ENCODE peak calls at places on chromosomes 11 and 22, in seven cellular contexts. One of them, this sample, is unnamed. For H3K4me1, the result is how much of the 10 kb centered on the place peaks cover.

GRCh38 chr11:123197711-123198110 is 2.7 kb upstream of the CLMP start:
- DNase-seq in right lobe of liver: no peak
- DNase-seq in adrenal gland: no peak
- DNase-seq in ovary: no peak
- DNase-seq in breast epithelium: peak
- DNase-seq in vagina: no peak
- DNase-seq in sigmoid colon: no peak
- DNase-seq in this sample: no peak

GRCh38 chr11:61138940-61139339 is 22.3 kb downstream of the VPS37C start:
- DNase-seq in sigmoid colon: peak
- DNase-seq in right lobe of liver: no peak
- DNase-seq in ovary: no peak
- DNase-seq in vagina: no peak
- DNase-seq in adrenal gland: no peak
- DNase-seq in breast epithelium: no peak
- DNase-seq in this sample: peak

GRCh38 chr11:108912587-108912986 is 247.7 kb downstream of the DDX10 start:
- DNase-seq in vagina: no peak
- DNase-seq in sigmoid colon: no peak
- DNase-seq in right lobe of liver: no peak
- DNase-seq in breast epithelium: no peak
- DNase-seq in adrenal gland: no peak
- DNase-seq in ovary: no peak
- DNase-seq in this sample: no peak

GRCh38 chr22:23686416-23687024 is 4.3 kb upstream of the RGL4 start:
- DNase-seq in vagina: no peak
- DNase-seq in right lobe of liver: no peak
- DNase-seq in ovary: no peak
- DNase-seq in sigmoid colon: no peak
- DNase-seq in adrenal gland: no peak
- DNase-seq in breast epithelium: no peak
- DNase-seq in this sample: no peak

GRCh38 chr22:48739348-48740085 is 1088.2 kb downstream of the BRD1 start:
- DNase-seq in adrenal gland: no peak
- DNase-seq in ovary: no peak
- DNase-seq in right lobe of liver: no peak
- DNase-seq in vagina: no peak
- DNase-seq in breast epithelium: no peak
- DNase-seq in sigmoid colon: no peak
- DNase-seq in this sample: no peak

GRCh38 chr11:19728436-19728835 is 15.8 kb downstream of the NAV2 start:
- DNase-seq in ovary: no peak
- DNase-seq in right lobe of liver: no peak
- DNase-seq in adrenal gland: no peak
- DNase-seq in vagina: no peak
- DNase-seq in sigmoid colon: no peak
- DNase-seq in breast epithelium: no peak
- DNase-seq in this sample: no peak

GRCh38 chr11:40491341-40491740 is 968.1 kb downstream of the LRRC4C start:
- DNase-seq in breast epithelium: no peak
- DNase-seq in ovary: no peak
- DNase-seq in sigmoid colon: no peak
- DNase-seq in right lobe of liver: no peak
- DNase-seq in adrenal gland: no peak
- DNase-seq in vagina: no peak
- DNase-seq in this sample: no peak

GRCh38 chr11:17240780-17241179 is 33.0 kb upstream of the PIK3C2A start:
- DNase-seq in vagina: no peak
- DNase-seq in ovary: no peak
- DNase-seq in sigmoid colon: no peak
- DNase-seq in breast epithelium: no peak
- DNase-seq in right lobe of liver: no peak
- DNase-seq in adrenal gland: no peak
- DNase-seq in this sample: no peak

GRCh38 chr11:119847836-119848235 is 118.8 kb upstream of the NECTIN1 start:
- DNase-seq in right lobe of liver: no peak
- DNase-seq in vagina: no peak
- DNase-seq in sigmoid colon: no peak
- DNase-seq in adrenal gland: no peak
- DNase-seq in breast epithelium: no peak
- DNase-seq in ovary: no peak
- DNase-seq in this sample: no peak

GRCh38 chr11:118170892-118171273 is 5.6 kb downstream of the SCN2B start:
- DNase-seq in right lobe of liver: no peak
- DNase-seq in ovary: no peak
- DNase-seq in sigmoid colon: no peak
- DNase-seq in adrenal gland: no peak
- DNase-seq in vagina: no peak
- DNase-seq in breast epithelium: no peak
- DNase-seq in this sample: no peak

GRCh38 chr11:21511835-21512440 is 680.9 kb upstream of the ANO5 start:
- DNase-seq in vagina: no peak
- DNase-seq in adrenal gland: peak
- DNase-seq in ovary: no peak
- DNase-seq in sigmoid colon: no peak
- DNase-seq in right lobe of liver: peak
- DNase-seq in breast epithelium: peak
- DNase-seq in this sample: peak

GRCh38 chr11:93822359-93822758 is 28.1 kb downstream of the VSTM5 start:
- DNase-seq in adrenal gland: no peak
- DNase-seq in ovary: no peak
- DNase-seq in sigmoid colon: no peak
- DNase-seq in right lobe of liver: no peak
- DNase-seq in breast epithelium: no peak
- DNase-seq in vagina: no peak
- DNase-seq in this sample: no peak

GRCh38 chr11:15867886-15868285 is 488.5 kb downstream of the SOX6 start:
- DNase-seq in adrenal gland: no peak
- DNase-seq in breast epithelium: no peak
- DNase-seq in sigmoid colon: no peak
- DNase-seq in vagina: no peak
- DNase-seq in right lobe of liver: no peak
- DNase-seq in ovary: no peak
- DNase-seq in this sample: no peak

GRCh38 chr22:24514241-24515024 is 19.3 kb downstream of the UPB1 start:
- DNase-seq in ovary: no peak
- DNase-seq in vagina: no peak
- DNase-seq in adrenal gland: no peak
- DNase-seq in right lobe of liver: peak
- DNase-seq in breast epithelium: no peak
- DNase-seq in sigmoid colon: no peak
- DNase-seq in this sample: no peak

GRCh38 chr11:77821349-77821851 is 456 bp downstream of the AAMDC start:
- DNase-seq in breast epithelium: no peak
- DNase-seq in vagina: peak
- DNase-seq in right lobe of liver: peak
- DNase-seq in adrenal gland: peak
- DNase-seq in sigmoid colon: peak
- DNase-seq in ovary: peak
- DNase-seq in this sample: no peak

GRCh38 chr11:126990716-126991480 is 9.7 kb downstream of the KIRREL3 start:
- DNase-seq in adrenal gland: no peak
- DNase-seq in breast epithelium: no peak
- DNase-seq in right lobe of liver: no peak
- DNase-seq in ovary: no peak
- DNase-seq in sigmoid colon: no peak
- DNase-seq in vagina: no peak
- DNase-seq in this sample: no peak

GRCh38 chr11:69014084-69014935 is 1.3 kb upstream of the MRGPRF start:
- DNase-seq in sigmoid colon: peak
- DNase-seq in breast epithelium: no peak
- DNase-seq in adrenal gland: no peak
- DNase-seq in ovary: peak
- DNase-seq in vagina: no peak
- DNase-seq in right lobe of liver: no peak
- DNase-seq in this sample: peak

GRCh38 chr11:117564321-117564720 is 232.7 kb downstream of the DSCAML1 start:
- DNase-seq in right lobe of liver: no peak
- DNase-seq in adrenal gland: no peak
- DNase-seq in ovary: no peak
- DNase-seq in sigmoid colon: no peak
- DNase-seq in vagina: no peak
- DNase-seq in breast epithelium: no peak
- DNase-seq in this sample: no peak

GRCh38 chr22:37842015-37842793 is 1.9 kb downstream of the ANKRD54 start:
- DNase-seq in sigmoid colon: no peak
- DNase-seq in adrenal gland: peak
- DNase-seq in breast epithelium: no peak
- DNase-seq in right lobe of liver: no peak
- DNase-seq in vagina: no peak
- DNase-seq in ovary: peak
- DNase-seq in this sample: no peak

GRCh38 chr11:134612416-134613030 is 200.5 kb upstream of the B3GAT1 start:
- DNase-seq in vagina: peak
- DNase-seq in breast epithelium: no peak
- DNase-seq in sigmoid colon: no peak
- DNase-seq in ovary: no peak
- DNase-seq in adrenal gland: no peak
- DNase-seq in right lobe of liver: no peak
- DNase-seq in this sample: no peak

GRCh38 chr11:95068549-95068948 is 1.8 kb downstream of the SRSF8 start:
- DNase-seq in breast epithelium: peak
- DNase-seq in sigmoid colon: peak
- DNase-seq in right lobe of liver: peak
- DNase-seq in ovary: peak
- DNase-seq in adrenal gland: peak
- DNase-seq in vagina: peak
- DNase-seq in this sample: peak

GRCh38 chr11:128619540-128620305 is 32.4 kb upstream of the ETS1 start:
- DNase-seq in breast epithelium: no peak
- DNase-seq in right lobe of liver: no peak
- DNase-seq in ovary: no peak
- DNase-seq in vagina: no peak
- DNase-seq in adrenal gland: no peak
- DNase-seq in sigmoid colon: no peak
- DNase-seq in this sample: no peak

GRCh38 chr22:44658371-44658953 is 43.5 kb upstream of the PRR5 start:
- DNase-seq in sigmoid colon: peak
- DNase-seq in right lobe of liver: peak
- DNase-seq in ovary: peak
- DNase-seq in adrenal gland: no peak
- DNase-seq in breast epithelium: peak
- DNase-seq in vagina: peak
- DNase-seq in this sample: peak

GRCh38 chr11:104781719-104782376 is 116.4 kb downstream of the CASP12 start:
- DNase-seq in breast epithelium: no peak
- DNase-seq in vagina: no peak
- DNase-seq in sigmoid colon: no peak
- DNase-seq in right lobe of liver: no peak
- DNase-seq in adrenal gland: no peak
- DNase-seq in ovary: no peak
- DNase-seq in this sample: no peak

GRCh38 chr11:2788751-2789140 is 89.0 kb upstream of the KCNQ1OT1 start:
- DNase-seq in right lobe of liver: peak
- DNase-seq in sigmoid colon: no peak
- DNase-seq in adrenal gland: no peak
- DNase-seq in breast epithelium: peak
- DNase-seq in ovary: no peak
- DNase-seq in vagina: peak
- DNase-seq in this sample: peak

GRCh38 chr22:46072030-46072881 is 78.1 kb upstream of the PPARA start:
- DNase-seq in breast epithelium: peak
- DNase-seq in right lobe of liver: peak
- DNase-seq in adrenal gland: peak
- DNase-seq in vagina: no peak
- DNase-seq in ovary: peak
- DNase-seq in sigmoid colon: peak
- DNase-seq in this sample: peak
- TF ChIP-seq POLR2A in breast epithelium: no peak
- TF ChIP-seq POLR2A in right lobe of liver: peak
- TF ChIP-seq POLR2A in adrenal gland: no peak
- TF ChIP-seq POLR2A in vagina: no peak
- TF ChIP-seq POLR2A in ovary: no peak
- TF ChIP-seq POLR2A in sigmoid colon: no peak
- TF ChIP-seq POLR2A in this sample: peak

GRCh38 chr11:115247404-115247803 is 256.8 kb downstream of the CADM1 start:
- DNase-seq in right lobe of liver: no peak
- DNase-seq in sigmoid colon: no peak
- DNase-seq in breast epithelium: no peak
- DNase-seq in ovary: no peak
- DNase-seq in vagina: no peak
- DNase-seq in adrenal gland: no peak
- DNase-seq in this sample: no peak
- H3K4me1 ChIP-seq in right lobe of liver: under half
- H3K4me1 ChIP-seq in sigmoid colon: under half
- H3K4me1 ChIP-seq in breast epithelium: under half
- H3K4me1 ChIP-seq in ovary: under half
- H3K4me1 ChIP-seq in vagina: under half
- H3K4me1 ChIP-seq in adrenal gland: under half
- H3K4me1 ChIP-seq in this sample: under half

GRCh38 chr11:133070790-133071189 is 461.5 kb downstream of the OPCML start:
- DNase-seq in breast epithelium: no peak
- DNase-seq in ovary: no peak
- DNase-seq in adrenal gland: no peak
- DNase-seq in right lobe of liver: no peak
- DNase-seq in sigmoid colon: no peak
- DNase-seq in vagina: no peak
- DNase-seq in this sample: no peak

GRCh38 chr11:133065847-133066485 is 466.3 kb downstream of the OPCML start:
- DNase-seq in right lobe of liver: no peak
- DNase-seq in ovary: no peak
- DNase-seq in adrenal gland: no peak
- DNase-seq in breast epithelium: no peak
- DNase-seq in vagina: no peak
- DNase-seq in sigmoid colon: no peak
- DNase-seq in this sample: no peak

GRCh38 chr11:133064152-133064877 is 468.0 kb downstream of the OPCML start:
- DNase-seq in right lobe of liver: peak
- DNase-seq in vagina: no peak
- DNase-seq in breast epithelium: peak
- DNase-seq in ovary: peak
- DNase-seq in sigmoid colon: peak
- DNase-seq in adrenal gland: peak
- DNase-seq in this sample: peak

GRCh38 chr11:133070053-133070713 is 462.1 kb downstream of the OPCML start:
- DNase-seq in right lobe of liver: no peak
- DNase-seq in adrenal gland: no peak
- DNase-seq in sigmoid colon: no peak
- DNase-seq in breast epithelium: no peak
- DNase-seq in ovary: no peak
- DNase-seq in vagina: no peak
- DNase-seq in this sample: no peak

GRCh38 chr11:133064961-133065360 is 467.3 kb downstream of the OPCML start:
- DNase-seq in adrenal gland: no peak
- DNase-seq in ovary: no peak
- DNase-seq in right lobe of liver: no peak
- DNase-seq in breast epithelium: no peak
- DNase-seq in vagina: no peak
- DNase-seq in sigmoid colon: no peak
- DNase-seq in this sample: no peak
- H3K4me3 ChIP-seq in adrenal gland: no peak
- H3K4me3 ChIP-seq in ovary: no peak
- H3K4me3 ChIP-seq in right lobe of liver: peak
- H3K4me3 ChIP-seq in breast epithelium: peak
- H3K4me3 ChIP-seq in vagina: peak
- H3K4me3 ChIP-seq in sigmoid colon: peak
- H3K4me3 ChIP-seq in this sample: peak

DNA sequence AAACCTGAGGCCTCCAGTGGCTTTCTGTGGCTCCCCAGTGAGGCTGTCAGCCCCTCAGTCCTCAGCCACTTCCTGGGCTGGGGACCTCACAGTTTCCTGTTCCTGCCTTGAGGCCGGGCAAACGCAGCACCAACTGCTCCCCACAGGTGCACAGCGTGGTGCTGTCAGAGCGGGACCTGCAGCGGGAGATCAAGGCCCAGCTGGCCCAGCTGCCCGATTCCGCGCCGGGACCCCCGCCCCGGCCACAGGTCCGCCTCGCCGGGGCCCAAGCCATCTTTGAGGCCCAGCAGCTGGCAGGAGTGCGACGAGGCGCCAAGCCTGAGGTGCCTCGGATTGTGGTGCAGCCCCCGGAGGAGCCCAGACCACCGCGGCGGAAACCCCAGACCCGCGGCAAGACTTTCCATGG is 5.4 kb downstream of the TBC1D10C start:
- DNase-seq in sigmoid colon: no peak
- DNase-seq in vagina: no peak
- DNase-seq in breast epithelium: no peak
- DNase-seq in adrenal gland: no peak
- DNase-seq in ovary: no peak
- DNase-seq in right lobe of liver: no peak
- DNase-seq in this sample: no peak
- TF ChIP-seq POLR2A in sigmoid colon: no peak
- TF ChIP-seq POLR2A in vagina: no peak
- TF ChIP-seq POLR2A in breast epithelium: no peak
- TF ChIP-seq POLR2A in adrenal gland: no peak
- TF ChIP-seq POLR2A in ovary: no peak
- TF ChIP-seq POLR2A in right lobe of liver: no peak
- TF ChIP-seq POLR2A in this sample: no peak